ENCODE peak calls at places on chromosomes 5 and 9, in nine cellular contexts. N, M, W, Z, C, G, H, U and S are unnamed samples.

GRCh38 chr5:84379749-84380148 is 4.9 kb downstream of the EDIL3 start:
- DNase-seq in N (peak; percentile 39), M (no peak), W (no peak), Z (peak; percentile 56), C (no peak), G (no peak), H (no peak), U (no peak), S (no peak)

GRCh38 chr9:87850405-87850804 is 32.3 kb upstream of the SPATA31E1 start:
- DNase-seq in N (peak; percentile 22), M (peak; percentile 27), W (no peak), Z (peak; percentile 84), C (no peak), G (no peak), H (no peak), U (no peak), S (no peak)

GRCh38 chr5:10018670-10019069 is 231.0 kb downstream of the ATPSCKMT start:
- DNase-seq in N (peak; percentile 93), M (peak; percentile 58), W (no peak), Z (peak; percentile 96), C (no peak), G (no peak), H (no peak), U (no peak), S (no peak)

GRCh38 chr5:124438390-124439380 is 307.8 kb downstream of the ZNF608 start:
- DNase-seq in N (no peak), M (no peak), W (no peak), Z (no peak), C (peak; percentile 20), G (no peak), H (peak; percentile 74), U (no peak), S (no peak)

GRCh38 chr5:78506296-78507049 is 142.1 kb downstream of the LHFPL2 start:
- DNase-seq in N (no peak), M (no peak), W (no peak), Z (peak; percentile 39), C (peak; percentile 45), G (no peak), H (no peak), U (no peak), S (no peak)

GRCh38 chr5:159917919-159918487 is 1.7 kb downstream of the ADRA1B start:
- DNase-seq in N (no peak), M (peak; percentile 37), W (no peak), Z (no peak), C (no peak), G (no peak), H (no peak), U (no peak), S (no peak)

GRCh38 chr5:60350794-60351193 is 349.2 kb downstream of the DEPDC1B start:
- DNase-seq in N (no peak), M (no peak), W (no peak), Z (no peak), C (no peak), G (no peak), H (no peak), U (no peak), S (no peak)

GRCh38 chr9:112754578-112754977 is 4.0 kb downstream of the SNX30 start:
- DNase-seq in N (peak; percentile 71), M (no peak), W (no peak), Z (peak; percentile 71), C (no peak), G (no peak), H (peak; percentile 31), U (no peak), S (no peak)

GRCh38 chr5:98975682-98976407 is 47.0 kb upstream of the CHD1 start:
- DNase-seq in N (no peak), M (no peak), W (no peak), Z (peak; percentile 5), C (no peak), G (no peak), H (no peak), U (no peak), S (no peak)

GRCh38 chr5:110053824-110054223 is 364.1 kb downstream of the MAN2A1 start:
- DNase-seq in N (no peak), M (no peak), W (no peak), Z (no peak), C (no peak), G (no peak), H (peak; percentile 24), U (no peak), S (no peak)

GRCh38 chr9:126480810-126481209 is 132.9 kb upstream of the LMX1B start:
- DNase-seq in N (no peak), M (no peak), W (no peak), Z (no peak), C (no peak), G (no peak), H (no peak), U (no peak), S (no peak)

GRCh38 chr9:99445377-99445891 is 223.4 kb downstream of the SEC61B start:
- DNase-seq in N (peak; percentile 85), M (peak; percentile 31), W (no peak), Z (peak; percentile 90), C (no peak), G (peak; percentile 31), H (no peak), U (no peak), S (no peak)

GRCh38 chr9:137466041-137466799 is 7.1 kb upstream of the NSMF start:
- DNase-seq in N (no peak), M (no peak), W (no peak), Z (no peak), C (no peak), G (no peak), H (no peak), U (no peak), S (no peak)

GRCh38 chr5:177431317-177432142 is 5.1 kb downstream of the GRK6 start:
- DNase-seq in N (no peak), M (no peak), W (peak; percentile 74), Z (no peak), C (no peak), G (peak; percentile 53), H (peak; percentile 91), U (peak; percentile 87), S (no peak)

GRCh38 chr5:133496631-133497030 is 115.7 kb downstream of the FSTL4 start:
- DNase-seq in N (no peak), M (no peak), W (no peak), Z (no peak), C (no peak), G (no peak), H (no peak), U (no peak), S (no peak)

GRCh38 chr5:80204808-80205614 is 50.8 kb downstream of the SERINC5 start:
- DNase-seq in N (peak; percentile 85), M (no peak), W (no peak), Z (peak; percentile 76), C (no peak), G (no peak), H (peak; percentile 45), U (no peak), S (no peak)
- TF ChIP-seq CTCF in N (peak; percentile 33), M (no peak), W (no peak), Z (no peak), C (no peak), G (no peak), H (no peak), U (no peak), S (no peak)

GRCh38 chr9:98124637-98125426 is 5.8 kb upstream of the TRIM14 start:
- DNase-seq in N (no peak), M (no peak), W (no peak), Z (no peak), C (no peak), G (no peak), H (no peak), U (peak; percentile 53), S (no peak)

GRCh38 chr9:98120476-98120875 is 1.5 kb upstream of the TRIM14 start:
- DNase-seq in N (no peak), M (no peak), W (no peak), Z (no peak), C (no peak), G (no peak), H (no peak), U (peak; percentile 17), S (no peak)

GRCh38 chr9:98117984-98118639 is 910 bp downstream of the TRIM14 start:
- DNase-seq in N (peak; percentile 32), M (peak; percentile 62), W (no peak), Z (peak; percentile 28), C (no peak), G (no peak), H (peak; percentile 81), U (peak; percentile 26), S (no peak)

GRCh38 chr9:98118640-98119601 is at the start of gene TRIM14:
- DNase-seq in N (peak; percentile 72), M (peak; percentile 47), W (no peak), Z (peak; percentile 55), C (peak; percentile 60), G (peak; percentile 68), H (peak; percentile 59), U (peak; percentile 78), S (no peak)

DNA sequence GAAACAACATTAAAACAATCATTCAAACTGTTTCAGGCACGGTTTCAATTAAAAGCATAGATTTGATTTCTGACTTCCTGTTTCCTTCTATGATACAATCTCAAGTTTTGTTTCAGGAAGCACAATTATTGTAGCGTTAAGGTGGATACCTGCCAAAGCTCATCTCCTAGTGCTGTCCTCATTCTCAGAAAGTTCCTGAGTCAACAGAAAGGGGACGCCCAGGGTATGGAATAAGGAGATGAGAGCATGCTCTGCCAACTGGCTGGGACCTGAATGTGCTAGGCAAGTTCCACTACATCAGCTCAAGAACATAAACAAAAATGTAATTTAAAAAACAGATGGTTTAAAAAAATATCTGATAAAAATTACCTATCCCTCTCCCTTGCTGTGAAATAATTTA is 2.1 kb upstream of the TRIM14 start:
- DNase-seq in N (peak; percentile 12), M (peak; percentile 38), W (no peak), Z (no peak), C (no peak), G (no peak), H (peak; percentile 19), U (no peak), S (no peak)
- TF ChIP-seq CTCF in N (no peak), M (no peak), W (no peak), Z (no peak), C (no peak), G (no peak), H (no peak), U (no peak), S (no peak)

GRCh38 chr9:107712390-107712789 is 222.8 kb upstream of the KLF4 start:
- DNase-seq in N (peak; percentile 48), M (peak; percentile 39), W (no peak), Z (peak; percentile 76), C (no peak), G (no peak), H (no peak), U (no peak), S (peak; percentile 67)
- TF ChIP-seq CTCF in N (peak; percentile 5), M (no peak), W (no peak), Z (no peak), C (no peak), G (no peak), H (no peak), U (peak; percentile 36), S (peak; percentile 21)

DNA sequence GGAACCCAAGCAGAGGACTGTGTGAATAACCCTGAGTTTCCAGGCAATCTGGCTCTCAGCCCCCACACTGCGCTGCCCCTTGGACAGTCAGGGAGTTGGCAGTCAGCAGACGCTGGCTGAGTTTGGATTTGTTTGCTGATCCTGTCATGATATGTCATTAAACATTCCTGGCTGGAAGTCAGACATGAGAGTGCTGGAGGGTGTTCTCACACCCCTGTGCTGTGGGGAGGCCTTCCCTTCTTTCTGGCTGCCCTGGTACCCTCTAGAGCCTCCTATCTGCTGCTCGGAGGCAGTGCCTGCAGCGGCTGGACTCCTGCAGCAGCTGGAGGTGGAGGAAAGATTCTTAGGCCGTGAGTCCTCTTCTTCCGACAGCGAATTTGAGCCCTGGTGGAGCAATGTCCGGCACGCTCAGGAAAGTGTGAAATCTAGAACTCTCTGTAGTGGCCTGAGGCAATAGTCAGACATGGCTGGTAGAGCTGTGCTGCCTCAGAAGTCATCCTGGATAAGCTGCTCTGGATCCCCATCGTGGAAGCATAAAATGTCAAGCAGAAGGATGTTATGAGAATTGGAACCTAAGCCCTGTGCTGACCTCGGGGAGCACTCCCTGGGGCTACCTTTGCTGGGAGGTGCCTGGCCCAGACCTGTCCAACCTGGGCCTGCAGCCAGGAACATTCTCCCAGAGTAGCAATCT is 72.0 kb downstream of the PDE8B start:
- DNase-seq in N (peak; percentile 49), M (peak; percentile 23), W (no peak), Z (peak; percentile 88), C (no peak), G (no peak), H (no peak), U (no peak), S (no peak)
- TF ChIP-seq CTCF in N (peak; percentile 18), M (no peak), W (no peak), Z (peak; percentile 45), C (no peak), G (no peak), H (no peak), U (peak; percentile 60), S (no peak)